ENCODE peak calls at places on chromosomes 4 and X, in eight cellular contexts. T, A, U, M, E, D, O and Q are unnamed samples.

GRCh38 chrX:11535156-11535919 is 130.4 kb downstream of the ARHGAP6 start:
- DNase-seq in E (peak), M (no peak), T (no peak), O (no peak), D (no peak), A (no peak), U (no peak), Q (no peak)

GRCh38 chrX:38634665-38635064 is 73.3 kb downstream of the TSPAN7 start:
- DNase-seq in M (no peak), E (no peak), A (no peak), T (no peak), U (no peak), O (no peak), D (no peak), Q (no peak)

GRCh38 chr4:38322709-38323108 is 341.3 kb upstream of the KLF3 start:
- DNase-seq in M (no peak), E (peak), O (no peak), D (no peak), T (no peak), A (peak), U (no peak), Q (no peak)

GRCh38 chr4:150591284-150591874 is 9.4 kb downstream of the MAB21L2 start:
- DNase-seq in U (peak), E (no peak), A (no peak), M (no peak), T (no peak), D (no peak), O (no peak), Q (no peak)

GRCh38 chr4:48904541-48905142 is 1.9 kb downstream of the OCIAD2 start:
- DNase-seq in T (no peak), M (no peak), A (no peak), O (no peak), E (peak), D (no peak), U (no peak), Q (no peak)

GRCh38 chr4:110183643-110184042 is 14.8 kb downstream of the ELOVL6 start:
- DNase-seq in U (no peak), O (no peak), A (no peak), T (no peak), M (no peak), E (no peak), D (no peak), Q (no peak)

GRCh38 chr4:94927696-94928095 is 169.9 kb downstream of the BMPR1B start:
- DNase-seq in A (no peak), O (no peak), M (no peak), E (no peak), T (no peak), U (no peak), D (no peak), Q (no peak)

GRCh38 chrX:71095555-71095970 is at the start of gene FOXO4:
- DNase-seq in U (peak), A (peak), D (peak), M (peak), O (peak), E (peak), T (peak), Q (peak)

GRCh38 chr4:96603635-96604034 is 763.7 kb downstream of the PDHA2 start:
- DNase-seq in T (no peak), E (no peak), U (no peak), A (no peak), M (no peak), D (peak), O (no peak), Q (no peak)

GRCh38 chrX:150200820-150201287 is 162.3 kb upstream of the MAMLD1 start:
- DNase-seq in M (no peak), U (no peak), T (no peak), O (peak), D (peak), A (peak), E (peak), Q (peak)

GRCh38 chr4:89797117-89797516 is 39.8 kb downstream of the SNCA start:
- DNase-seq in T (no peak), E (peak), O (peak), A (no peak), M (no peak), D (peak), U (no peak), Q (no peak)

GRCh38 chr4:7247521-7247920 is 55.2 kb downstream of the SORCS2 start:
- DNase-seq in D (no peak), U (no peak), M (no peak), A (no peak), E (no peak), O (no peak), T (no peak), Q (peak)

GRCh38 chrX:76428243-76429130 is 977 bp downstream of the MAGEE1 start:
- DNase-seq in M (peak), E (no peak), O (no peak), D (peak), U (no peak), T (peak), A (no peak), Q (peak)

GRCh38 chr4:60209588-60209987 is 990.5 kb upstream of the ADGRL3 start:
- DNase-seq in U (no peak), D (no peak), A (no peak), M (no peak), E (no peak), T (no peak), O (no peak), Q (no peak)

GRCh38 chr4:165532976-165533375 is 154.2 kb downstream of the CPE start:
- DNase-seq in E (no peak), A (no peak), U (no peak), O (no peak), M (no peak), T (no peak), D (no peak), Q (no peak)